ENCODE peak calls at places on chromosomes 7 and 10, in four cellular contexts. Z is activated T-cell treated with anti-CD3 and anti-CD28 coated beads, Interleukin-2, amount 50 U/mL, for 72 hours; A is EH; F is SHP77 treated with DMSO at 0.1 percent for 48 hours. V is an unnamed sample.

GRCh38 chr10:5529702-5530411 is 5.1 kb downstream of the CALML3 start:
- DNase-seq in Z (no peak), A (no peak), F (no peak), V (no peak)

GRCh38 chr7:129210256-129210988 is 14.4 kb upstream of the AHCYL2 start:
- DNase-seq in Z (peak; percentile 82), A (peak; percentile 68), F (no peak), V (peak; percentile 65)

GRCh38 chr7:123679614-123680013 is 23.9 kb downstream of the LMOD2 start:
- DNase-seq in Z (no peak), A (no peak), F (no peak), V (no peak)

GRCh38 chr7:31488562-31489203 is 25.2 kb upstream of the ITPRID1 start:
- DNase-seq in Z (peak; percentile 45), A (peak; percentile 48), F (peak; percentile 9), V (peak; percentile 35)

GRCh38 chr7:107938448-107939250 is 47.7 kb downstream of the DLD start:
- DNase-seq in Z (no peak), A (peak; percentile 67), F (no peak), V (no peak)

GRCh38 chr7:51316262-51316665 is 345 bp downstream of the COBL start:
- DNase-seq in Z (peak; percentile 16), A (no peak), F (no peak), V (no peak)

GRCh38 chr10:124677871-124678565 is 66.2 kb downstream of the FAM53B start:
- DNase-seq in Z (no peak), A (peak; percentile 12), F (no peak), V (no peak)

GRCh38 chr7:150951521-150951920 is 26.6 kb downstream of the KCNH2 start:
- DNase-seq in Z (no peak), A (no peak), F (no peak), V (no peak)

GRCh38 chr10:30185916-30186315 is 126.5 kb upstream of the JCAD start:
- DNase-seq in Z (no peak), A (peak; percentile 95), F (no peak), V (no peak)

GRCh38 chr10:22345301-22346086 is at the start of gene SPAG6:
- DNase-seq in Z (peak; percentile 80), A (no peak), F (no peak), V (peak; percentile 68)

GRCh38 chr10:4020651-4021050 is 235.6 kb upstream of the KLF6 start:
- DNase-seq in Z (no peak), A (no peak), F (no peak), V (no peak)

GRCh38 chr7:100177040-100178001 is at the start of the genes GPC2 and STAG3:
- DNase-seq in Z (peak; percentile 99), A (peak; percentile 97), F (peak; percentile 84), V (peak; percentile 98)

GRCh38 chr7:100200693-100201092 is 19.1 kb upstream of the PVRIG start:
- DNase-seq in Z (no peak), A (no peak), F (no peak), V (no peak)